ENCODE peak calls at places on chromosomes 2 and 18, in four cellular contexts. H is amniotic stem cell, I is NCI-H2029, V is iPS-NIHi11. O is an unnamed sample.

GRCh38 chr2:133568598-133568997 is 335 bp upstream of the NCKAP5 start:
- DNase-seq in H (no peak), I (peak), V (no peak), O (no peak)

GRCh38 chr2:73071452-73072399 is at the start of gene SFXN5:
- DNase-seq in H (peak), I (peak), V (peak), O (peak)

GRCh38 chr2:218290316-218291261 is 1.7 kb downstream of the TMBIM1 start:
- DNase-seq in H (no peak), I (no peak), V (no peak), O (no peak)

GRCh38 chr18:11994346-11994707 is 13.0 kb downstream of the IMPA2 start:
- DNase-seq in H (no peak), I (no peak), V (no peak), O (no peak)

GRCh38 chr2:177393381-177393780 is 808 bp downstream of the AGPS start:
- DNase-seq in H (no peak), I (no peak), V (no peak), O (no peak)

GRCh38 chr2:119431155-119431975 is at the start of gene TMEM37:
- DNase-seq in H (peak), I (no peak), V (peak), O (no peak)

GRCh38 chr2:200705305-200705985 is 106.3 kb upstream of the BZW1 start:
- DNase-seq in H (no peak), I (no peak), V (peak), O (peak)

GRCh38 chr2:12754643-12755042 is 37.9 kb downstream of the TRIB2 start:
- DNase-seq in H (no peak), I (no peak), V (peak), O (no peak)

GRCh38 chr18:32326450-32327309 is 136.8 kb downstream of the MEP1B start:
- DNase-seq in H (no peak), I (no peak), V (peak), O (no peak)

GRCh38 chr2:52810460-52810859 is 957.1 kb upstream of the CHAC2 start:
- DNase-seq in H (no peak), I (peak), V (peak), O (no peak)

GRCh38 chr2:160484859-160485520 is 8.6 kb downstream of the RBMS1 start:
- DNase-seq in H (no peak), I (no peak), V (peak), O (no peak)